ENCODE peak calls at places on chromosomes 11 and 22, in four cellular contexts. Q, R, N and B are unnamed samples.

GRCh38 chr22:24137595-24137994 is 43.7 kb upstream of the SUSD2 start:
- DNase-seq in R (no peak), Q (no peak), N (no peak), B (no peak)

GRCh38 chr11:83709434-83709833 is 423.3 kb upstream of the CCDC90B start:
- DNase-seq in N (no peak), Q (no peak), R (no peak), B (no peak)

GRCh38 chr11:9853929-9854557 is 190.2 kb downstream of the SWAP70 start:
- DNase-seq in N (no peak), R (no peak), Q (no peak), B (no peak)

GRCh38 chr11:10902756-10903155 is 44.9 kb upstream of the ZBED5 start:
- DNase-seq in N (no peak), R (no peak), Q (no peak), B (no peak)

GRCh38 chr22:17267661-17268330 is 48.6 kb upstream of the ADA2 start:
- DNase-seq in R (no peak), N (no peak), Q (no peak), B (no peak)

GRCh38 chr11:93740031-93740801 is 1.1 kb downstream of the TAF1D start:
- DNase-seq in N (peak), R (peak), Q (no peak), B (no peak)

GRCh38 chr22:27667121-27667843 is 134.3 kb downstream of the MN1 start:
- DNase-seq in N (no peak), R (no peak), Q (no peak), B (peak)

GRCh38 chr11:32210601-32211000 is 119.7 kb downstream of the RCN1 start:
- DNase-seq in Q (no peak), R (no peak), N (peak), B (no peak)

GRCh38 chr11:2511421-2512369 is 66.9 kb downstream of the KCNQ1 start:
- DNase-seq in N (no peak), R (peak), Q (no peak), B (peak)

GRCh38 chr22:44028091-44028490 is 4.0 kb downstream of the PARVB start:
- DNase-seq in N (no peak), R (no peak), Q (no peak), B (no peak)

GRCh38 chr11:12853652-12854296 is 155.3 kb upstream of the RASSF10 start:
- DNase-seq in Q (no peak), N (no peak), R (no peak), B (no peak)

GRCh38 chr11:68965901-68966868 is 14.6 kb downstream of the MRGPRD start:
- DNase-seq in R (no peak), N (no peak), Q (no peak), B (no peak)

GRCh38 chr22:29702931-29703594 is 16.7 kb upstream of the CABP7 start:
- DNase-seq in N (no peak), R (peak), Q (no peak), B (no peak)

GRCh38 chr22:17213976-17214375 is 5.3 kb downstream of the ADA2 start:
- DNase-seq in Q (peak), R (peak), N (peak), B (peak)

GRCh38 chr22:24554316-24555159 is at the start of gene GUCD1:
- DNase-seq in R (no peak), Q (no peak), N (peak), B (no peak)

GRCh38 chr11:17518366-17518765 is 25.9 kb downstream of the USH1C start:
- DNase-seq in N (no peak), Q (no peak), R (no peak), B (no peak)

GRCh38 chr22:21936151-21936778 is 16.4 kb downstream of the PPM1F start:
- DNase-seq in N (no peak), R (peak), Q (no peak), B (no peak)

GRCh38 chr11:118884613-118885274 is 1.1 kb downstream of the CXCR5 start:
- DNase-seq in Q (no peak), N (no peak), R (no peak), B (no peak)

GRCh38 chr22:44918166-44918924 is 91.5 kb downstream of the PHF21B start:
- DNase-seq in N (no peak), R (no peak), Q (no peak), B (no peak)

GRCh38 chr11:12995211-12995610 is 13.9 kb upstream of the RASSF10 start:
- DNase-seq in R (no peak), Q (no peak), N (no peak), B (no peak)

GRCh38 chr11:65112551-65113360 is 1.1 kb downstream of the TM7SF2 start:
- DNase-seq in Q (peak), N (peak), R (no peak), B (peak)